ENCODE peak calls at places on chromosome 22, in seven cellular contexts. L, Z, M, B, T, O and S are unnamed samples.
A peak's percentile ranks its signal among the peaks of the same experiment; 100 is the strongest.

GRCh38 chr22:28801845-28802594 is 1.7 kb upstream of the XBP1 start:
- DNase-seq in L (no peak), Z (no peak), M (no peak), B (no peak), T (no peak), O (no peak), S (no peak)

GRCh38 chr22:17891427-17892167 is 117.3 kb upstream of the BID start:
- DNase-seq in L (no peak), Z (no peak), M (no peak), B (no peak), T (no peak), O (peak; percentile 59), S (no peak)

GRCh38 chr22:49433717-49434611 is 393.7 kb downstream of the BRD1 start:
- DNase-seq in L (no peak), Z (no peak), M (no peak), B (peak; percentile 41), T (no peak), O (no peak), S (no peak)

GRCh38 chr22:37020192-37020479 is 594 bp downstream of the MPST start:
- DNase-seq in L (no peak), Z (no peak), M (no peak), B (peak; percentile 32), T (peak; percentile 84), O (no peak), S (peak; percentile 48)

GRCh38 chr22:19710769-19711106 is 3.6 kb upstream of the SEPTIN5 start:
- DNase-seq in L (no peak), Z (no peak), M (no peak), B (no peak), T (no peak), O (no peak), S (no peak)

GRCh38 chr22:22948651-22949611 is 61.3 kb downstream of the IGLL5 start:
- DNase-seq in L (peak; percentile 18), Z (no peak), M (no peak), B (peak; percentile 17), T (peak; percentile 62), O (no peak), S (peak; percentile 23)

GRCh38 chr22:36439481-36440271 is 41.8 kb downstream of the TXN2 start:
- DNase-seq in L (peak; percentile 68), Z (no peak), M (peak; percentile 86), B (peak; percentile 92), T (peak; percentile 95), O (no peak), S (peak; percentile 98)

GRCh38 chr22:37999640-38000272 is 15.4 kb upstream of the SOX10 start:
- DNase-seq in L (no peak), Z (no peak), M (peak; percentile 65), B (peak; percentile 88), T (peak; percentile 45), O (peak; percentile 5), S (peak; percentile 66)

GRCh38 chr22:50270302-50271010 is at the start of gene MAPK11:
- DNase-seq in L (no peak), Z (peak; percentile 50), M (no peak), B (peak; percentile 62), T (peak; percentile 82), O (peak; percentile 43), S (peak; percentile 73)